ENCODE peak calls at places on chromosomes 16 and 17, in four cellular contexts. R is CD8-positive, alpha-beta memory T cell; T is tibial nerve; F is right atrium auricular region. Y is an unnamed sample.

GRCh38 chr16:23905027-23905426 is 69.2 kb downstream of the PRKCB start:
- DNase-seq in R (no peak), F (no peak), T (no peak), Y (no peak)

GRCh38 chr16:87608400-87608985 is 6.2 kb downstream of the JPH3 start:
- DNase-seq in R (peak), T (peak), F (no peak), Y (no peak)

GRCh38 chr17:21089933-21090888 is 36.6 kb upstream of the DHRS7B start:
- DNase-seq in R (no peak), F (no peak), T (no peak), Y (no peak)

GRCh38 chr16:8644151-8644512 is 22.6 kb downstream of the METTL22 start:
- DNase-seq in R (no peak), F (peak), T (no peak), Y (no peak)

GRCh38 chr16:48511716-48512115 is 98.3 kb downstream of the N4BP1 start:
- DNase-seq in F (no peak), R (no peak), T (no peak), Y (peak)

GRCh38 chr17:27782791-27783206 is 17.5 kb downstream of the NOS2 start:
- DNase-seq in F (no peak), R (no peak), T (peak), Y (no peak)

GRCh38 chr16:13994239-13995106 is 74.5 kb downstream of the ERCC4 start:
- DNase-seq in F (peak), T (no peak), R (no peak), Y (peak)

GRCh38 chr17:73720187-73720834 is 76.1 kb upstream of the SDK2 start:
- DNase-seq in T (no peak), F (no peak), R (peak), Y (no peak)

GRCh38 chr16:13120557-13120956 is 219.2 kb downstream of the SHISA9 start:
- DNase-seq in R (no peak), F (no peak), T (no peak), Y (no peak)

GRCh38 chr17:19867094-19867653 is 562 bp downstream of the ULK2 start:
- DNase-seq in F (peak), T (peak), R (peak), Y (peak)
- H3K4me3 ChIP-seq in F (peak), T (peak), R (peak), Y (peak)

DNA sequence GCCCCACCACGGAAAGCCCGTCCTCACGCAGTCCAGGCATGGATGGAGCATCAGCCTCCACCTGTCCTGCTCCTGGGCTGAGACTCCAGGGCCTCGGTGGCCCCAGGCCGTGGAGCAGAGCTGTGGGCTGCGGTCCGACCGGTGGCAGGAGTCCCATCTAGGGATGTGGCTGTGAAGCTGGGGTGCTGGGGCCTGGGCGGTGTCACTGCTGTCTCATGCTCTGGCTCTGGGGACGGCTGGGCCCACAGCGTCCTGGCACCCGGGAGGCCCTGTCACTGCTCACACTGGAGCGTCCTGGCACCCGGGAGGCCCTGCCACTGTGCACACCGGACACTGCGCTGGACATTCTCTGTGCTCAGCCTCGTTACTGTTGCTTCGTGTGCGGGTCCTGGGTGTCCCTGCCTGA is 8.4 kb downstream of the BAIAP2 start:
- DNase-seq in F (no peak), T (no peak), R (no peak), Y (no peak)
- H3K4me3 ChIP-seq in F (no peak), T (no peak), R (no peak), Y (no peak)

GRCh38 chr17:31838641-31839225 is 20.3 kb downstream of the COPRS start:
- DNase-seq in R (no peak), F (no peak), T (no peak), Y (no peak)

GRCh38 chr17:31841850-31842415 is 17.1 kb downstream of the COPRS start:
- DNase-seq in R (no peak), F (no peak), T (no peak), Y (no peak)

GRCh38 chr17:31843382-31843780 is 15.7 kb downstream of the COPRS start:
- DNase-seq in R (no peak), F (no peak), T (no peak), Y (no peak)

DNA sequence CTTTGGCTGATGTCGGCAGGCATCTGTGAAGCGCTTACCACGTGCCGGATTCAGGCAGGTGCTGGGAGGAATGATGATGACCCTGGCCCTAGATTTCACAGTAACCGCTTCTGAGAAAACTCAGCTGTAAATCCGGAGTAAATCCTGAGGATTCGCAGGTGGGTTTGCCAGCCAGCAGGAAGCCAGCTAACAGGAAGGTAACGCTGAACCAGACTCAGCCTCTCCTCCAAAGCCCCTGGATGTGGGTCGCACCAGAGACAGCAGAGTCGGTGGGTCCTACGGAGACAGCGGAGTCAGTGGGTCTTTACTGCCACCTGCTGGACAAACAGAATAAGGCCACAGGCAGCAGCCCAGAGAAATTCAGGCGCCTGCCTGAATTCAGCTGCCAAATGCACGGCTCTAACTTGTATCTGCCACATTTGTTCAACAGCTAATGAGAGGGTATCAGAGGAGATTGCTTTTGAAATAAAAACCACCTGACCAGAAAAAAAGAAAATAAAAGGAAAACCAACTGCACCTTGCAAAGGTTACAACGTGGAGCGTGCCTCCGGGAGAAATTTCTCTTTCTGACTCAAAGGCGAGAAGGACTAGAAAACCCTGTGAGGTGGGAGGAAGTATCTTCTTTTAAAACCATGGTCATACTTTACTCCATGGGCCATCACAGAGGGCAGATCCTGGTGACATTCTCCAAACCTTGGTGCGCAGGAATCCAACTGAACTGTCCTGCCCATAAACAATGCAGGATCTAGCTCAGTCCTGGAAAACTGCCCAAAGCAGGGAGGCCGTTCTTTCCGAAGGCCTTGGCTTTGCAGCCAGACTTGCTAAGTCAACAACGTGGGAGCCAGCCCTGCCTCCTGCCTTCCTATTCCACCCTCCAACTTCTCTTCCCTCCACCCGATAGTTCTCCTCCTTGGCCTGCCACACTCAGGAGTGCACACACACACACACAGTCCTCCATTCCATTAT is 16.3 kb downstream of the COPRS start:
- DNase-seq in F (peak), T (peak), R (peak), Y (peak)
- H3K4me3 ChIP-seq in F (peak), T (no peak), R (peak), Y (peak)

GRCh38 chr16:88771294-88771772 is 13.7 kb downstream of the PIEZO1 start:
- DNase-seq in F (no peak), T (no peak), R (no peak), Y (no peak)
- H3K4me3 ChIP-seq in F (peak), T (no peak), R (no peak), Y (no peak)

GRCh38 chr16:89343501-89344291 is 126.2 kb downstream of the ZNF778 start:
- DNase-seq in R (no peak), F (no peak), T (no peak), Y (no peak)
- H3K4me3 ChIP-seq in R (no peak), F (no peak), T (no peak), Y (peak)

GRCh38 chr17:82298538-82299421 is 18.6 kb downstream of the CD7 start:
- DNase-seq in R (peak), T (no peak), F (no peak), Y (no peak)
- H3K4me3 ChIP-seq in R (peak), T (peak), F (peak), Y (peak)

DNA sequence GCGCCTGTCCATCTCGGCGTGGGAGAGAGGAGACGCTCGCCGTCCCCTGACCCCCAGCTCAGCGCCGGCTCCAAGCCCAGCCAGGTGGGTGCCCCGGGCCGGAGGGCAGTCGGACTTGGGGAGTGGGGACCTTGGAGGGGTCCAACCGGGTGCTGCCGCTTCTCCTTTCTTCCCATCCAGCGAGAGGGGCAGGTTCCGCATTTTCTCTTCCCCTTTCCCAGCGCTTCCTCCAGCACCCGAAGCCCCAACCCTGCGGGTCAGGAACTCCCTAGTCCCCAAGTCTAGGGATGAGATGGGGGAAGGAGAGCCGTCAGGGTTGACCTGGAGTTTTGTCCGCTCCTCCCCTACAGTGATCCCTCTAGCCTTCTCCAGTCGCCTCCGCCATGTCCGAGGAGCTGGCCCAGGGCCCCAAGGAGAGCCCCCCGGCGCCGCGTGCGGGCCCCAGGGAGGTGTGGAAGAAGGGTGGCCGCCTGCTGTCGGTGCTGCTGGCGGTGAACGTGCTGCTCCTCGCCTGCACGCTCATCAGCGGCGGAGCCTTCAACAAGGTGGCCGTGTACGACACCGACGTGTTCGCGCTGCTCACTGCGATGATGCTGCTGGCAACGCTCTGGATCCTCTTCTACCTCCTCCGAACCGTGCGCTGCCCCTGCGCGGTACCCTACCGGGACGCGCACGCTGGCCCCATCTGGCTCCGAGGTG is at the start of gene OTOP2:
- DNase-seq in R (no peak), T (peak), F (no peak), Y (no peak)
- H3K4me3 ChIP-seq in R (no peak), T (peak), F (peak), Y (peak)

GRCh38 chr16:73060948-73061495 is 13.1 kb upstream of the ZFHX3 start:
- DNase-seq in T (no peak), R (no peak), F (no peak), Y (peak)
- H3K4me3 ChIP-seq in T (no peak), R (no peak), F (peak), Y (peak)

Y was measured in coronary artery.